ENCODE peak calls at places on chromosomes 2 and 18, in nine cellular contexts. K, T, V, W, X, L, I, A and Z are unnamed samples.

GRCh38 chr2:177930916-177931315 is 141.7 kb downstream of the PDE11A start:
- DNase-seq in X (no peak), T (no peak), L (no peak), K (no peak), V (no peak), I (no peak), A (no peak), W (no peak), Z (no peak)

GRCh38 chr18:32389868-32390267 is 80.8 kb downstream of the GAREM1 start:
- DNase-seq in V (peak), T (no peak), I (no peak), K (no peak), X (no peak), L (no peak), A (no peak), W (no peak), Z (peak)

GRCh38 chr2:126664639-126665038 is 8.7 kb downstream of the GYPC start:
- DNase-seq in W (no peak), L (no peak), K (no peak), I (no peak), T (no peak), X (no peak), V (no peak), A (no peak), Z (no peak)

GRCh38 chr2:26873584-26873983 is 25.7 kb downstream of the DPYSL5 start:
- DNase-seq in I (no peak), L (no peak), X (no peak), W (no peak), V (no peak), K (no peak), A (no peak), T (no peak), Z (no peak)

GRCh38 chr2:149598014-149598395 is 10.4 kb upstream of the MMADHC start:
- DNase-seq in L (no peak), I (no peak), W (peak), X (no peak), K (no peak), T (no peak), V (no peak), A (no peak), Z (peak)

GRCh38 chr2:20525041-20526035 is 78.5 kb downstream of the RHOB start:
- DNase-seq in T (peak), I (no peak), X (no peak), L (peak), V (peak), A (peak), W (peak), K (peak), Z (no peak)

GRCh38 chr2:128557069-128557468 is 238.4 kb upstream of the HS6ST1 start:
- DNase-seq in A (no peak), W (no peak), V (peak), X (no peak), T (no peak), L (no peak), K (no peak), I (peak), Z (no peak)

GRCh38 chr2:177579486-177580036 is 187.0 kb downstream of the AGPS start:
- DNase-seq in I (no peak), X (no peak), L (no peak), T (no peak), V (no peak), K (no peak), A (no peak), W (no peak), Z (no peak)

GRCh38 chr2:126662623-126663022 is 6.7 kb downstream of the GYPC start:
- DNase-seq in L (no peak), X (no peak), A (no peak), V (no peak), K (no peak), W (no peak), T (no peak), I (no peak), Z (no peak)

GRCh38 chr18:449374-449773 is 51.1 kb downstream of the COLEC12 start:
- DNase-seq in X (peak), T (no peak), L (no peak), A (no peak), W (no peak), V (peak), K (no peak), I (no peak), Z (no peak)

GRCh38 chr18:34212511-34212910 is 12.2 kb downstream of the NOL4 start:
- DNase-seq in A (no peak), L (no peak), W (no peak), X (no peak), K (no peak), I (no peak), T (no peak), V (no peak), Z (no peak)

GRCh38 chr18:59180150-59180845 is 39.7 kb upstream of the GRP start:
- DNase-seq in I (no peak), V (no peak), W (peak), A (no peak), K (no peak), T (no peak), L (no peak), X (no peak), Z (no peak)

DNA sequence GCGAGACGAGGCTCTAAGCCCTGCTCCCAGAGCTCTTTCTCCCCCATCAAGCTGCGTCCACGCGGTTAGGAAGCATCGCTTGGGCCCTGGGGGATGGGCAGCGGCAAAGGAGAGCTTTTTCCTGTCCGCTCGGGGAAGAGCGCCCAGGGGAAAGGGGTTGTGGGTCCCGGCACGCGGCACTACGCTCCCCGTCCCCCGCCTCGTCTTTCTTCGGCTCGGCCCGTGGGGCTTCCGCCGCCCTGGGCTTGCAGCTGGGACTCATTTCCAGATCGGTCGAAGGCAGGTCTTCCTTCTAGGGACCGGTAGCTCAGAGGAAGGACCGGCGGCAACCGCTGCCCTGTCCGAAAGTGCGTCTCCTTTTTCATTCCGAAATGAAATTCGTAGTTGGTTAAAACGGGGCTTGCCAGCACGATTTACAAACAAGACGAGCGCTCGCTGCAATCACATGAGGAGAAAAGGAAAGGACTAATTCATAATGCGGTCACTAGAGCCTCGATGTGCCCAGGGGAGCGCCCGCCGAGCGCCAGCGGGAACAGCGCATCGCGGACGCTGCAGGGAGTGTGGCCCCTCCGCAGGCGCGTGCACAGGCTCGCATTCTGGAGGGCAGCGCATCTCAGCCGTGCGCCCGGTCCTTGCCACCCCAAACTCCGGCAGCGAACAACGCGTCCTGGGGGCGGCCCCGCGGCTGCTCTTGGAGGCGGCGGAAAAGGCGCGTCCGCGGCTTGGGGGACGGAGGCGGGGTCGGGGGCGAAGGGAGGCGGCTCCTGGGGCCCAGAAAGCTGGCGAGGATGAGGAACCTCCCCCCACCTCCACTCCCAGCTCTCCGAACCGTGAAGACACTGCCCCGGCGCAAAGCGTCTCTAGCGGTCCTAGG is 3.6 kb upstream of the ITPRIPL1 start:
- DNase-seq in I (peak), A (peak), K (peak), T (peak), X (peak), L (peak), V (peak), W (peak), Z (peak)
- TF ChIP-seq POLR2A in I (no peak), A (peak), K (peak), T (no peak), X (no peak), L (peak), V (no peak), W (no peak), Z (no peak)

GRCh38 chr2:99490088-99491065 is 560 bp upstream of the REV1 start:
- DNase-seq in W (peak), V (peak), I (peak), K (peak), T (peak), A (peak), L (peak), X (peak), Z (peak)

GRCh38 chr2:99489758-99490087 is at the start of gene REV1:
- DNase-seq in V (no peak), I (no peak), A (no peak), K (no peak), T (no peak), W (no peak), L (no peak), X (no peak), Z (no peak)

GRCh38 chr2:99488999-99489757 is 639 bp downstream of the REV1 start:
- DNase-seq in A (peak), L (peak), K (peak), W (peak), I (peak), T (peak), V (peak), X (peak), Z (peak)

GRCh38 chr2:99487906-99488305 is 1.9 kb downstream of the REV1 start:
- DNase-seq in K (no peak), L (no peak), X (no peak), T (no peak), V (no peak), W (peak), I (no peak), A (no peak), Z (no peak)

GRCh38 chr2:99488587-99488998 is 1.2 kb downstream of the REV1 start:
- DNase-seq in V (no peak), A (no peak), W (peak), T (no peak), X (peak), I (no peak), L (peak), K (no peak), Z (no peak)
- TF ChIP-seq POLR2A in V (no peak), A (no peak), W (no peak), T (no peak), X (no peak), I (no peak), L (no peak), K (peak), Z (no peak)

DNA sequence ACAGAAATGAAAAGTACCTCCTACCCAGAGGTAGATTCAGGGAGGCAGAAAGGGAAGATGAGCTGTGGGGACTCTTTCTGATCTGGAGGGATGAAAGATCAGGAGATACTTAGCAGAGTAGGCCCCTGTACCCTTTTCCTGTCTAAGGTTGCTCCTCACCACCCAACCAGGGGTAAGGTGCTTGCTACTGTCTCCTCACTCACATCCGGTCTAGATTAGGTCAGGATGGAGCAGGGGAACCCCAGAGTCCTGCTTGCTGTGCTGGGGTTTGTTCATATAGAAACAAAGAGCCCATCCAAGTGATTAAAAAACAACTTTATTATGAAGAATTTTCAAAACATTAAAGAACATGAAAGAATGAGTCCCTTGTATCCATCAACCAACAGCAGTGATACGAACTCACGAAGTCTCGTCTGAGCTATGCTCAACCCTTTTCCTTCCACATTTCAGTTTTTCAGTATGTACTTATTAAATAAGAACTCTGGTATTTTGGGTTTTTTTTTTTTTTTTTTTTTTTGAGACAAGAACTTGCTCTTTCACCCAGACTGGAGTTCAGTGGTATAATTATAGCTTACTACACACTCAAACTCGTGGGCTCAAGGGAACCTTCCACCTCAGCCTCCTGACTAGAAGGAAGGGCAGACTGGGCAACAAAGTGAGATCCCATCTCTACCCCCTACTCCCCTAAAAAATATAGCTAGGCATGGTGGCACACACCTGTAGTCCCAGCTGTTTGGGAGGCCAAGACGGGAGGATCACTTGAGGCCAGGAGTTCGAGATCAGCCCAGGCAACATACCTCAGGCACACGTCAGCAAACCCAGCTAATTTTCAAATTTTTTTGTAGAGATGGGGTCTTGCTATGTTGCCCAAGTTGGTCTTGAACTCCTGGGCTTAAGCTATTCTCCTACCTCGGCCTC is 28.5 kb upstream of the MCFD2 start:
- DNase-seq in T (no peak), V (no peak), X (no peak), I (no peak), W (no peak), A (peak), K (peak), L (no peak), Z (no peak)
- TF ChIP-seq POLR2A in T (no peak), V (no peak), X (no peak), I (no peak), W (no peak), A (peak), K (no peak), L (no peak), Z (no peak)

GRCh38 chr2:6880200-6880733 is 2.7 kb downstream of the RSAD2 start:
- DNase-seq in W (no peak), T (no peak), X (no peak), K (no peak), A (no peak), I (no peak), L (peak), V (no peak), Z (no peak)
- TF ChIP-seq POLR2A in W (no peak), T (no peak), X (no peak), K (no peak), A (no peak), I (no peak), L (no peak), V (no peak), Z (no peak)

GRCh38 chr2:38190542-38191218 is 114.7 kb upstream of the CYP1B1 start:
- DNase-seq in K (no peak), L (peak), I (no peak), X (no peak), A (no peak), W (peak), V (no peak), T (no peak), Z (no peak)
- TF ChIP-seq POLR2A in K (no peak), L (no peak), I (no peak), X (no peak), A (no peak), W (no peak), V (no peak), T (no peak), Z (no peak)

DNA sequence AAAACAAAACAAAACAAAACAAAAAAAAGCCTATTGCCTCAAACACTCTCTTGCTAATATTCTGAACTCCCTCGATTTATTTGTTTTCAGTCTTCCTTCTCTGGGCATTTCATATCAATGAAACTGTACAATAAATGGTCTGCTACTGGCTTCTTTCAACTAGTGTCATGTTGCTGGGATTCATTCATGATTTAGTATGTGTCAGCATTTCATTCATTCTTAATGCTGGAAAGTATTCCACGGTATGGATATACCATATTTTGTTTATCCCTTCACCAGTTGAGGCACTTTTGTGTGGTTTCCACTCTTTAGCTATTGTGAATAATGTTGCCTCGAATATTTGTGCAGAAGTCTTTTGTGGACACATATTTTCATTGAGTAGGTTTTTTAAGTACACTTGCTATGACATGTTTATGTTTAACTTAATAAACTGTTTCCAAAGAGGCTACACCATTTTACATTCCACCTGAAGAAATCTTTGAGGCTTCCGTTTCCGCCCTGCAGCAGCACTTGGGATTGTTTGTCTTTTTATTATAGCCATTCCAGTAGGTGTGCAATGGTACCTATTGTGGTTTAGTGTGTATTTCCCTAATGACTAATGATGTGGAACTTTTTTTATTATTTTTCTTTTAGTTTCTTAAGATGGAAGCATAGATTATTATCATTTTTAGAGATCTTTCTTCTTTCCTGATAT is 543.6 kb upstream of the SOX11 start:
- DNase-seq in I (no peak), L (no peak), K (no peak), T (no peak), A (no peak), X (no peak), V (no peak), W (no peak), Z (no peak)
- TF ChIP-seq POLR2A in I (no peak), L (no peak), K (no peak), T (no peak), A (no peak), X (no peak), V (no peak), W (no peak), Z (no peak)

GRCh38 chr18:48007955-48008701 is 77.7 kb upstream of the SMAD2 start:
- DNase-seq in T (peak), V (peak), X (peak), W (no peak), A (peak), L (peak), K (peak), I (peak), Z (peak)
- TF ChIP-seq POLR2A in T (peak), V (no peak), X (peak), W (no peak), A (no peak), L (no peak), K (no peak), I (no peak), Z (no peak)

GRCh38 chr2:85753525-85754312 is at the start of gene ATOH8:
- DNase-seq in K (peak), A (peak), I (peak), T (peak), X (peak), V (peak), L (peak), W (peak), Z (peak)
- TF ChIP-seq POLR2A in K (no peak), A (no peak), I (no peak), T (no peak), X (no peak), V (no peak), L (no peak), W (peak), Z (no peak)

GRCh38 chr2:207166349-207167128 is 791 bp upstream of the KLF7 start:
- DNase-seq in X (peak), A (peak), W (peak), K (peak), V (peak), L (peak), I (peak), T (peak), Z (peak)
- TF ChIP-seq POLR2A in X (peak), A (peak), W (peak), K (peak), V (no peak), L (peak), I (no peak), T (peak), Z (peak)

DNA sequence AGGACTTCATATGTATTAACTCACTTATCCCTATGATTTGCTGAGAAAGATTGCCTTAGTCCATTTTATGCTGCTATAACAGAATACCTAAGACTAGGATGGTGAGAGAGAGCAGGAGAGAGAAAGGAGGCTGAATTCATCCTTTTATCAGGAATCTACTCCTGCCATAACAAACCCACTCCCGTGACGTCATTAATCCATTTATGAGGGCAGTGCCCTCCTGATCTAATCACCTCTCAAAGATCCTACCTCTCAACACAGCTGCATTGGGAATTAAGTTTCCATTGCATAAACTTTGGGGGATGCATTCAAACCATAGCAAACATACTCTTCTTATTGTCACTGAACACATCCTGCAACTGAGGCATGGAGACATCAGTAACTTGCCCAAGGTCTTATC is 122.0 kb downstream of the VIT start:
- DNase-seq in W (no peak), I (no peak), V (no peak), L (no peak), K (no peak), A (no peak), T (no peak), X (no peak), Z (no peak)
- TF ChIP-seq POLR2A in W (no peak), I (no peak), V (no peak), L (no peak), K (no peak), A (no peak), T (no peak), X (no peak), Z (no peak)